ENCODE peak calls at places on chromosomes 6 and 20, in eight cellular contexts. A is SJCRH30; R is fibroblast of lung; L is naive thymus-derived CD4-positive, alpha-beta T cell; S is PC-3; W is left lung; H is skeletal muscle cell; N is right cardiac atrium. Y is an unnamed sample.

GRCh38 chr20:3315110-3315509 is 76.1 kb upstream of the SLC4A11 start:
- DNase-seq in A (no peak), R (no peak), L (no peak), S (no peak), W (no peak), H (no peak), N (no peak), Y (peak)

GRCh38 chr6:147207351-147207750 is 3.1 kb downstream of the STXBP5 start:
- DNase-seq in A (peak), R (no peak), L (no peak), S (no peak), W (no peak), H (no peak), N (no peak), Y (peak)

GRCh38 chr6:153618371-153619328 is 420.4 kb upstream of the OPRM1 start:
- DNase-seq in A (peak), R (no peak), L (no peak), S (no peak), W (no peak), H (no peak), N (peak), Y (no peak)

GRCh38 chr6:157460182-157460999 is 79.4 kb downstream of the ZDHHC14 start:
- DNase-seq in A (no peak), R (peak), L (no peak), S (no peak), W (no peak), H (no peak), N (no peak), Y (peak)

GRCh38 chr20:45969712-45970634 is 2.0 kb downstream of the ZNF335 start:
- DNase-seq in A (peak), R (peak), L (peak), S (peak), W (no peak), H (no peak), N (peak), Y (peak)

GRCh38 chr20:32945710-32946221 is 58.5 kb downstream of the SUN5 start:
- DNase-seq in A (peak), R (peak), L (peak), S (peak), W (no peak), H (no peak), N (no peak), Y (peak)

GRCh38 chr6:143264291-143264834 is 186.1 kb downstream of the ADAT2 start:
- DNase-seq in A (peak), R (no peak), L (no peak), S (no peak), W (no peak), H (no peak), N (no peak), Y (no peak)

GRCh38 chr6:118982256-118982911 is 47.4 kb upstream of the MCM9 start:
- DNase-seq in A (peak), R (no peak), L (no peak), S (no peak), W (no peak), H (no peak), N (no peak), Y (no peak)

GRCh38 chr6:6972456-6972855 is 135.3 kb upstream of the RREB1 start:
- DNase-seq in A (peak), R (peak), L (no peak), S (peak), W (no peak), H (peak), N (no peak), Y (no peak)

GRCh38 chr6:111804627-111805235 is 68.5 kb downstream of the FYN start:
- DNase-seq in A (no peak), R (peak), L (peak), S (no peak), W (no peak), H (peak), N (no peak), Y (peak)

GRCh38 chr20:62662422-62662821 is 20.1 kb downstream of the SLCO4A1 start:
- DNase-seq in A (no peak), R (peak), L (no peak), S (peak), W (no peak), H (no peak), N (no peak), Y (peak)

GRCh38 chr6:8108031-8108660 is 5.8 kb upstream of the EEF1E1 start:
- DNase-seq in A (peak), R (peak), L (no peak), S (peak), W (no peak), H (peak), N (no peak), Y (peak)

GRCh38 chr20:17473662-17474061 is 57.5 kb downstream of the BFSP1 start:
- DNase-seq in A (no peak), R (no peak), L (no peak), S (no peak), W (no peak), H (no peak), N (no peak), Y (peak)

GRCh38 chr20:9756660-9757059 is 82.2 kb downstream of the PAK5 start:
- DNase-seq in A (no peak), R (no peak), L (no peak), S (no peak), W (no peak), H (no peak), N (no peak), Y (no peak)

GRCh38 chr6:88105741-88106340 is 58.2 kb downstream of the SPACA1 start:
- DNase-seq in A (no peak), R (peak), L (no peak), S (peak), W (no peak), H (no peak), N (no peak), Y (no peak)

GRCh38 chr6:24534329-24534728 is 39.6 kb downstream of the ALDH5A1 start:
- DNase-seq in A (no peak), R (no peak), L (no peak), S (no peak), W (no peak), H (no peak), N (no peak), Y (no peak)

GRCh38 chr6:168823397-168824020 is 382.5 kb downstream of the SMOC2 start:
- DNase-seq in A (no peak), R (peak), L (no peak), S (no peak), W (no peak), H (no peak), N (peak), Y (no peak)

GRCh38 chr6:38453302-38453701 is 186.4 kb downstream of the BTBD9 start:
- DNase-seq in A (no peak), R (no peak), L (no peak), S (peak), W (no peak), H (no peak), N (no peak), Y (no peak)

GRCh38 chr20:39282619-39283092 is 320.5 kb downstream of the DHX35 start:
- DNase-seq in A (no peak), R (no peak), L (no peak), S (no peak), W (no peak), H (no peak), N (no peak), Y (no peak)

GRCh38 chr20:62350098-62350628 is 16.9 kb downstream of the LAMA5 start:
- DNase-seq in A (no peak), R (peak), L (no peak), S (peak), W (peak), H (no peak), N (peak), Y (no peak)

GRCh38 chr6:53605543-53606235 is 59.9 kb downstream of the KLHL31 start:
- DNase-seq in A (peak), R (no peak), L (no peak), S (no peak), W (no peak), H (no peak), N (no peak), Y (no peak)

GRCh38 chr6:41562633-41562975 is 16.4 kb downstream of the FOXP4 start:
- DNase-seq in A (peak), R (no peak), L (no peak), S (no peak), W (no peak), H (no peak), N (no peak), Y (no peak)

GRCh38 chr6:149965191-149966020 is 1.7 kb downstream of the ULBP1 start:
- DNase-seq in A (peak), R (no peak), L (peak), S (no peak), W (no peak), H (no peak), N (no peak), Y (peak)

GRCh38 chr6:90256698-90257485 is 39.8 kb downstream of the BACH2 start:
- DNase-seq in A (no peak), R (peak), L (peak), S (peak), W (no peak), H (peak), N (no peak), Y (peak)

GRCh38 chr20:24146231-24146634 is 157.7 kb upstream of the GGTLC1 start:
- DNase-seq in A (no peak), R (no peak), L (no peak), S (peak), W (no peak), H (no peak), N (no peak), Y (no peak)

GRCh38 chr20:9147553-9148024 is 78.7 kb downstream of the PLCB4 start:
- DNase-seq in A (no peak), R (peak), L (no peak), S (peak), W (no peak), H (peak), N (no peak), Y (peak)

GRCh38 chr6:3310051-3310448 is 51.3 kb downstream of the PSMG4 start:
- DNase-seq in A (no peak), R (no peak), L (no peak), S (no peak), W (no peak), H (no peak), N (no peak), Y (no peak)

GRCh38 chr6:124772733-124773319 is 189.4 kb upstream of the RNF217 start:
- DNase-seq in A (peak), R (peak), L (no peak), S (no peak), W (no peak), H (no peak), N (no peak), Y (no peak)

GRCh38 chr6:12782136-12782535 is 65.6 kb downstream of the PHACTR1 start:
- DNase-seq in A (no peak), R (no peak), L (no peak), S (no peak), W (no peak), H (no peak), N (no peak), Y (no peak)
- H3K4me3 ChIP-seq in A (no peak), R (no peak), L (no peak), S (no peak), W (no peak), H (no peak), N (no peak), Y (no peak)

DNA sequence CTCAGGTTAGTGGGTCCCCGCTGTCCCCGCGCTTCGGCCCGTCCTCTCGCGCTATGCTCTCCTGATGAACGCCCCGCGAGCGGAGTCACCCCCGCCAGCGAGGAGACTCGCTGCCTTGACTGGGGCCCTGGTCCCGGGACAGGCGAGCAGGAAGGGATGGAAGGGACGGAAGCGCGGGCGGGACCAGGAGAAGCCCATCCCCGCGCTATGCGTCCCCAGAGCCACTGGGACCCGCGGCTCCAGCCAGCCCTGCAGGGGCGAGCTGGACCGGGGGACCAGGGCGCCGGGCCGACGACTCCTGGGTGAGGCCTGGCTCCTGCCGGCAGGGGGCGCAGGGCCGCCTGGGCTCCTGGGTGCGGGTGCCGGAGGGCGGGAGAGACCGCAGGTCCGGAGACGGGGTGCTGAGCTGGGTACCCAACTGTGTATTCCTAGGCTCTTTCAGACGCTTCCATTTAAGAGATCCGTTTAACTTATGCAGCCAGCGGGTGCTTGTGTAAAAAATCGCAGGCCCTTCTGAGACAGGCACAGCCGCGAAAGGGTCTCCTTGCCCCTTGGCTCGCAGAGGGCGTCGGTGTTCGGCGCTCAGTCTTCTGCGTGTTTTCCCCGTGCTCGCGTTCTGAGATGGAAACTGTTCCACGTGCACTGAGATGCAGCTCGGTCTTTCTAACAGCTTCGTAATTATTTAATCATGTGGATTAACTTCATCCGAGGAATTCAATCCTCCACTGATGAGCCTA is 580 bp upstream of the SYCP2 start:
- DNase-seq in A (no peak), R (peak), L (peak), S (peak), W (peak), H (no peak), N (peak), Y (peak)
- H3K4me3 ChIP-seq in A (no peak), R (peak), L (peak), S (peak), W (peak), H (peak), N (peak), Y (peak)

DNA sequence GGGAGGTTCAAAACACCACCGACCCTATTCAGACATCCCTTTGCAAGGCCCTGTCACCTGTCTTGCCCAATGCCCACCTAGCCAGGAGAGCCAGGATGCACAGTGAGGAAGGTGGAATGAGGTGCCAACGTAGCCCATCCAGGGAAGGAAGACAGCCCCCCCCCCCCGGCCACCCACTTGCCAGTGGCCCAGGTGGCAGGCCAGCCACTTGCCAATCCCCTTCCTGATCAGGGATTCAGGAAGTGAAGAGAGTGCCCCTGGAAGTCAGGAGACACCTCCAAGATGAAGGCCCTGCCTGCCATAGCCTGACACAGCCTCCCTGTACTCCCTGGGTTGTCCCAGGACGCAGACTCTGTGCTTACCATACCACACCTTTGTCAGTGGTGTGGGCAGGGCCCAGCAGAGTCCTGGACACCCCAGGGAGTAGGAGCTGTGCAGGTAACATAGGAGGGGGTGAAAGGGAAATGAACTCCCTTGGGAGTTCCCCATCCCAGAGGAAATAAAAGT is 54.7 kb downstream of the MRPL14 start:
- DNase-seq in A (no peak), R (no peak), L (no peak), S (no peak), W (no peak), H (no peak), N (peak), Y (no peak)
- H3K4me3 ChIP-seq in A (peak), R (peak), L (peak), S (peak), W (peak), H (peak), N (peak), Y (peak)

GRCh38 chr6:28976677-28977076 is 28.4 kb downstream of the ZNF311 start:
- DNase-seq in A (no peak), R (no peak), L (no peak), S (no peak), W (no peak), H (no peak), N (no peak), Y (no peak)

GRCh38 chr6:28978959-28979561 is 26.1 kb downstream of the ZNF311 start:
- DNase-seq in A (no peak), R (no peak), L (no peak), S (no peak), W (no peak), H (no peak), N (no peak), Y (no peak)

GRCh38 chr6:28979679-28980078 is 25.4 kb downstream of the ZNF311 start:
- DNase-seq in A (no peak), R (no peak), L (no peak), S (no peak), W (no peak), H (no peak), N (no peak), Y (no peak)

GRCh38 chr6:28978137-28978491 is 27.0 kb downstream of the ZNF311 start:
- DNase-seq in A (no peak), R (no peak), L (no peak), S (peak), W (no peak), H (no peak), N (no peak), Y (no peak)

DNA sequence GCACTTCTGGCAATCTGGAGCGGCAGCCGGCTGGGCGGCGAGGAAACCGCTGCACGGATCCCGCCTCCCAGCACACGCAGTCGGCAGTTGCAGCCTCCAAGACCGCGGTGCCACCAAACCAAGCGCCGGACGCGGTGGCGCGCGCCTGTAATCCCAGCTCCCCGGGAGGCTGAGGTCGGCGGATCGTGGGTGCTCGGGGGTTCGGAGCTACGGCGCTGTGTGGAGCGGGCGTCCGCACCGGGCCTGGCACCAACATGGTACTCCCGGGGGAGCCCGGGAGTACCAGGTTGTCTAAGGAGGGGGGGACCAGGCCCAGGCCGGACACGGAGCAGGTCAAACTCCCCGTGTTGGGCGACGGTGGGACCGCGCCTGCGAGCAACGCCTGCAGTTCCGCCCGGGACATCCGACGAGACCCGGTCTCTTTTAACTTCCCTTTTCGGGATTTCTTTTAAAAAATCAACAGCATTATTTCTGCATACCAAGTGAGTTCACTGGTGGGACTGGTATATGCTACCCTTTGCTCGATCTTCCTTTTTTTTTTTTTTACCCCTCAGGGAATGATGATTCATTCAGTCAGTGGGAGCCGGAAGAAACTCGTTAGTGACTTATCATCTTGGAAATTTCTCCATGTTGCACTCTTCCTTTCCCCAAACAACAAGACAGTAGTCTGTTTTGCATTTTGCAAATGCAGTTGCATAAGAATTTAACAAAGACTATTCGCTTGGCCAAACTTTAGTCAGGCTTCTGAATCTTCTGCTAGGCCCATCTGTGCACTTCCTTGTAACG is 27.6 kb downstream of the ZNF311 start:
- DNase-seq in A (no peak), R (peak), L (no peak), S (peak), W (peak), H (no peak), N (peak), Y (peak)
- H3K4me3 ChIP-seq in A (no peak), R (no peak), L (peak), S (no peak), W (peak), H (peak), N (peak), Y (peak)

GRCh38 chr20:53905019-53905847 is 165.2 kb downstream of the BCAS1 start:
- DNase-seq in A (no peak), R (no peak), L (no peak), S (no peak), W (no peak), H (no peak), N (no peak), Y (no peak)
- H3K4me3 ChIP-seq in A (no peak), R (no peak), L (no peak), S (no peak), W (no peak), H (no peak), N (no peak), Y (no peak)

GRCh38 chr6:138101946-138102731 is 5.1 kb downstream of the PERP start:
- DNase-seq in A (no peak), R (no peak), L (no peak), S (no peak), W (no peak), H (no peak), N (no peak), Y (no peak)
- H3K4me3 ChIP-seq in A (no peak), R (no peak), L (no peak), S (no peak), W (no peak), H (no peak), N (peak), Y (no peak)

DNA sequence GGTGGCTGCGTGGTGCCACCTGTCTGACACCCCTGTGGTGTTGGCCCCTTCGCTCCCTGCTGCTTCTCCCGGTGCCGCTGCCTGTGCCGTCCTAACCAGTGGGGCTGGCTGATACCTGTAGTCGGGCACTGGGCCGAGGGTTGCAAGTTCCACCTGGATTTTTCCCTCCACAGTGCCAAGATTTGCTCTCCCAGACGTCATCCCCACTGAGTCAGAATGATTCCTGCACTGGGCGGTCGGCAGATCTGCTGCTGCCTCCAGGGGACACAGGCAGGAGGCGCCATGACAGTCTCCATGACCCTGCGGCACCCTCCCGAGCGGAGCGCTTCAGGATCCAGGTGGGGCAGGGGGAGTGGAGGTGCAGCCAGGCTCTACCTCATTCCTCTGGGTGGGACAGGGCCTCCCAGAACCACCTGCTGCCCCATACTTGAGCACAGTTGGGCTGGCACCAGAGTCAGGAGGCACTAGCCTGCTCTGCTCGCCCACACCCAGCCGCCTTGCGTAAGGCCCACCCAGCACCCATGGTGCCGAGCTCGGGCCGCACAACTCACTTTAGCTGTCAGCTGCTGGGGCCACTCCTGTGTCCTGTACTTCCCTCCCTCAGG is 60.2 kb downstream of the TCP11 start:
- DNase-seq in A (no peak), R (no peak), L (no peak), S (no peak), W (no peak), H (no peak), N (no peak), Y (no peak)
- H3K4me3 ChIP-seq in A (no peak), R (no peak), L (no peak), S (no peak), W (no peak), H (no peak), N (no peak), Y (no peak)

GRCh38 chr6:33318426-33319073 is 1.0 kb upstream of the ZBTB22 start:
- DNase-seq in A (no peak), R (no peak), L (no peak), S (no peak), W (no peak), H (no peak), N (no peak), Y (no peak)
- H3K4me3 ChIP-seq in A (peak), R (peak), L (peak), S (peak), W (peak), H (peak), N (peak), Y (peak)

GRCh38 chr6:4772750-4773149 is 3.5 kb upstream of the CDYL start:
- DNase-seq in A (no peak), R (no peak), L (no peak), S (no peak), W (no peak), H (no peak), N (no peak), Y (no peak)

GRCh38 chr6:4776493-4776966 is 326 bp downstream of the CDYL start:
- DNase-seq in A (peak), R (no peak), L (no peak), S (no peak), W (peak), H (no peak), N (peak), Y (peak)

GRCh38 chr6:4775591-4776492 is at the start of gene CDYL:
- DNase-seq in A (peak), R (peak), L (peak), S (peak), W (peak), H (peak), N (peak), Y (peak)

GRCh38 chr6:4774715-4775590 is 1.3 kb upstream of the CDYL start:
- DNase-seq in A (no peak), R (peak), L (peak), S (no peak), W (peak), H (no peak), N (no peak), Y (no peak)

GRCh38 chr6:4774296-4774695 is 1.9 kb upstream of the CDYL start:
- DNase-seq in A (no peak), R (no peak), L (no peak), S (no peak), W (no peak), H (no peak), N (no peak), Y (no peak)
- H3K4me3 ChIP-seq in A (no peak), R (no peak), L (no peak), S (no peak), W (peak), H (no peak), N (no peak), Y (no peak)